ENCODE peak calls at places on chromosomes 2 and 18, in eight cellular contexts. R, H, J, T, M, E, L and C are unnamed samples.

GRCh38 chr2:99819766-99820165 is 322.6 kb downstream of the AFF3 start:
- DNase-seq in R (no peak), H (no peak), J (no peak), T (no peak), M (no peak), E (no peak), L (no peak), C (no peak)

GRCh38 chr2:129894616-129895015 is 84.8 kb upstream of the RAB6C start:
- DNase-seq in R (peak; percentile 14), H (no peak), J (no peak), T (no peak), M (no peak), E (no peak), L (no peak), C (no peak)

GRCh38 chr2:58604096-58604495 is 363.0 kb upstream of the FANCL start:
- DNase-seq in R (no peak), H (no peak), J (peak; percentile 88), T (no peak), M (no peak), E (no peak), L (no peak), C (no peak)

GRCh38 chr2:173607601-173608311 is 253.1 kb downstream of the CDCA7 start:
- DNase-seq in R (no peak), H (no peak), J (no peak), T (no peak), M (no peak), E (no peak), L (no peak), C (no peak)

GRCh38 chr2:135991861-135992260 is 6.4 kb upstream of the DARS1 start:
- DNase-seq in R (no peak), H (no peak), J (no peak), T (no peak), M (no peak), E (no peak), L (no peak), C (no peak)

GRCh38 chr18:10736984-10737383 is 211.2 kb downstream of the NAPG start:
- DNase-seq in R (no peak), H (no peak), J (peak; percentile 3), T (no peak), M (no peak), E (no peak), L (peak; percentile 60), C (no peak)

GRCh38 chr2:173990970-173991819 is 26.0 kb upstream of the SP3 start:
- DNase-seq in R (peak; percentile 79), H (no peak), J (peak; percentile 83), T (no peak), M (peak; percentile 89), E (no peak), L (no peak), C (peak; percentile 68)

GRCh38 chr2:143177081-143177786 is 48.0 kb downstream of the ARHGAP15 start:
- DNase-seq in R (no peak), H (peak; percentile 58), J (no peak), T (no peak), M (no peak), E (peak; percentile 9), L (no peak), C (no peak)

GRCh38 chr2:65287364-65287763 is 59.7 kb downstream of the ACTR2 start:
- DNase-seq in R (no peak), H (no peak), J (no peak), T (no peak), M (no peak), E (no peak), L (no peak), C (no peak)

GRCh38 chr2:60484080-60484737 is 69.2 kb downstream of the BCL11A start:
- DNase-seq in R (no peak), H (no peak), J (peak; percentile 90), T (no peak), M (peak; percentile 76), E (no peak), L (peak; percentile 28), C (no peak)

GRCh38 chr2:39304200-39304599 is 60.4 kb upstream of the CDKL4 start:
- DNase-seq in R (no peak), H (no peak), J (peak; percentile 67), T (no peak), M (no peak), E (no peak), L (no peak), C (no peak)

GRCh38 chr2:54581326-54582039 is 125.4 kb downstream of the SPTBN1 start:
- DNase-seq in R (no peak), H (no peak), J (no peak), T (no peak), M (no peak), E (no peak), L (no peak), C (no peak)

GRCh38 chr18:59264136-59264571 is 9.1 kb downstream of the RAX start:
- DNase-seq in R (no peak), H (no peak), J (no peak), T (no peak), M (no peak), E (no peak), L (no peak), C (no peak)

GRCh38 chr2:38997784-38998183 is 108.1 kb downstream of the ARHGEF33 start:
- DNase-seq in R (no peak), H (no peak), J (peak; percentile 95), T (no peak), M (peak; percentile 98), E (no peak), L (no peak), C (no peak)

GRCh38 chr2:135043345-135043744 is 3.9 kb downstream of the MAP3K19 start:
- DNase-seq in R (no peak), H (peak; percentile 39), J (peak; percentile 14), T (no peak), M (no peak), E (no peak), L (no peak), C (peak; percentile 18)

GRCh38 chr2:100281521-100282438 is 40.5 kb downstream of the LONRF2 start:
- DNase-seq in R (no peak), H (peak; percentile 37), J (peak; percentile 61), T (no peak), M (no peak), E (no peak), L (no peak), C (no peak)

GRCh38 chr2:26985807-26986206 is 15.4 kb downstream of the MAPRE3 start:
- DNase-seq in R (no peak), H (no peak), J (no peak), T (no peak), M (no peak), E (no peak), L (no peak), C (no peak)

GRCh38 chr2:236160366-236161081 is 7.7 kb downstream of the GBX2 start:
- DNase-seq in R (no peak), H (no peak), J (no peak), T (peak; percentile 66), M (no peak), E (no peak), L (no peak), C (no peak)

GRCh38 chr2:132646805-132647115 is 23.2 kb downstream of the LYPD1 start:
- DNase-seq in R (no peak), H (no peak), J (no peak), T (no peak), M (peak; percentile 9), E (no peak), L (no peak), C (no peak)

GRCh38 chr2:241082338-241083090 is 19.6 kb downstream of the MTERF4 start:
- DNase-seq in R (no peak), H (no peak), J (no peak), T (no peak), M (no peak), E (no peak), L (no peak), C (no peak)

GRCh38 chr2:201404699-201405275 is 46.5 kb downstream of the TRAK2 start:
- DNase-seq in R (no peak), H (peak; percentile 53), J (no peak), T (no peak), M (no peak), E (no peak), L (peak; percentile 21), C (no peak)

GRCh38 chr2:239173301-239173700 is 227.5 kb downstream of the HDAC4 start:
- DNase-seq in R (no peak), H (no peak), J (no peak), T (no peak), M (no peak), E (no peak), L (no peak), C (no peak)
- H3K9me3 ChIP-seq in R (no peaks in the 10 kb centered on the region), H (peaks cover 51% of the 10 kb centered on the region), J (peaks cover 3% of the 10 kb centered on the region), T (peaks cover 11% of the 10 kb centered on the region), M (peaks cover 8% of the 10 kb centered on the region), E (no peaks in the 10 kb centered on the region), L (no peaks in the 10 kb centered on the region), C (peaks cover 20% of the 10 kb centered on the region)

DNA sequence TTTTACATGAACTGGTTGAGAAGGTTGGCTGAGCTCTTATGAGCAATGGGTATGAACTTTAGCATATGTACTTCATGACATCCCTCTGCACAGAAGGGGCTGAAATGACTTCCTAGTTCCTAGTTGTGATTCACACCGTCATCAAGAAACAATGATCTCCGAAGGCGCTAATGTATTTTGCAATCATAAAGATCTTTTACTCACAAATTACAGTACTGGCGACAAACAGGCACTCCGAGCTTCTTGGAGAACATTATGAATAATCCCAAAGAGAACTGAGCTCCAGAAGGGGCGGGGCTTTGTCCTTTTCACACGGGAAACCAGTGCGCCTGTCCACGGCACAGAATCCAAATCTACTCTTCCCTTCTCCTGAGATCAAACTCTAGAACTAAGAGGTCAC is 18.1 kb downstream of the BCL2 start:
- DNase-seq in R (no peak), H (no peak), J (no peak), T (no peak), M (no peak), E (no peak), L (no peak), C (no peak)
- H3K4me1 ChIP-seq in R (peaks cover 54% of the 10 kb centered on the region), H (peaks cover 69% of the 10 kb centered on the region), J (no peaks in the 10 kb centered on the region), T (peaks cover 74% of the 10 kb centered on the region), M (no peaks in the 10 kb centered on the region), E (peaks cover 7% of the 10 kb centered on the region), L (no peaks in the 10 kb centered on the region), C (peaks cover 6% of the 10 kb centered on the region)

DNA sequence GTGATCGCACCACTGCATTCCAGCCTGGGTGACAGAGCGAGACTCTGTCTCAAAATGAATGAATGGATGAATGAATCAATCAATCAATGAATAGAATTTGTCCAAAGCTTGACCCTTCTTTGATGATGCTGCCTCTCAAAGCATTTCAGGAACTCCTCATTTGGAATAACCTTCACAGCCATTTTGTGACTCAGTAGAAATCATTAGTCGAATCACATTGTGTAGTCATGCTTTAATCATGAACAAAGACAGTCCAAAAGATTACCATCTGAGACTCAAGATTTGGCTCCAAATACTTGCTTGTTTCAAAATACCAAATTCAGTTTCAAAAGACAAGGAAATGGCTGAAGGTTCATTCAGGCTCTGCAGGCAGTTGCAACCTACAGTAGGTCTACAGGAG is 83.1 kb downstream of the VWA3B start:
- DNase-seq in R (no peak), H (no peak), J (peak; percentile 30), T (no peak), M (no peak), E (no peak), L (no peak), C (no peak)
- H3K9me3 ChIP-seq in R (no peaks in the 10 kb centered on the region), H (no peaks in the 10 kb centered on the region), J (no peaks in the 10 kb centered on the region), T (no peaks in the 10 kb centered on the region), M (no peaks in the 10 kb centered on the region), E (no peaks in the 10 kb centered on the region), L (no peaks in the 10 kb centered on the region), C (no peaks in the 10 kb centered on the region)

DNA sequence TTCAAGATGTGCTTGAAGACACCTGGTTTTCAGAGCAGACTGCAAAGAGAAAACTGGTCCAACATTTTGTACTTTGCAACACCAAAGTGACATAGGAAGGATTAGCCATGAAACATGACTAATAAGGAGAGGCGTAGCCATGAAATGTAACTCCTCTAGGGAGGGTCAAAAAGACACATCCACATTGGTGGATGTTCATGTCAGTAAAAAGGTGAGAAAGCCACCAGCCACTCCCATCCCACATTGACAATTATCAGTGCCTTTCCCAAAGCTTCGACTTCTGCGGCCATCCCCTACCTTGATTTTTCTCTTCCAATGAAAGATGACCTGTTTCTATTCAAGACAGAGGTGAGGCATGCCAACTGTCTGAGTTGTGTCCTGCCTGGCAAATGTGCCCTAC is 223.2 kb downstream of the ALK start:
- DNase-seq in R (no peak), H (no peak), J (peak; percentile 6), T (no peak), M (no peak), E (no peak), L (no peak), C (no peak)
- H3K4me1 ChIP-seq in R (no peaks in the 10 kb centered on the region), H (no peaks in the 10 kb centered on the region), J (peaks cover 8% of the 10 kb centered on the region), T (no peaks in the 10 kb centered on the region), M (no peaks in the 10 kb centered on the region), E (no peaks in the 10 kb centered on the region), L (no peaks in the 10 kb centered on the region), C (no peaks in the 10 kb centered on the region)